ENCODE peak calls at places on chromosomes 13 and 19, in seven cellular contexts. C, F, H, X, J, V and D are unnamed samples.
A peak's percentile ranks its signal among the peaks of the same experiment; 100 is the strongest.

GRCh38 chr19:1675633-1676350 is 23.4 kb upstream of the TCF3 start:
- DNase-seq in C (no peak), F (no peak), H (no peak), X (no peak), J (no peak), V (no peak), D (no peak)

GRCh38 chr19:1817553-1818179 is 5.6 kb upstream of the ATP8B3 start:
- DNase-seq in C (no peak), F (no peak), H (no peak), X (no peak), J (no peak), V (no peak), D (no peak)

GRCh38 chr13:21478881-21479808 is 20.0 kb upstream of the ZDHHC20 start:
- DNase-seq in C (peak; percentile 90), F (peak; percentile 57), H (peak; percentile 18), X (no peak), J (no peak), V (peak; percentile 65), D (peak; percentile 85)

GRCh38 chr19:16627194-16627927 is 643 bp downstream of the MED26 start:
- DNase-seq in C (no peak), F (no peak), H (no peak), X (no peak), J (no peak), V (peak; percentile 17), D (no peak)

GRCh38 chr19:55253842-55254624 is 4.8 kb downstream of the PPP6R1 start:
- DNase-seq in C (no peak), F (no peak), H (peak; percentile 45), X (no peak), J (no peak), V (no peak), D (peak; percentile 85)

GRCh38 chr13:44298314-44298713 is 75.3 kb upstream of the SERP2 start:
- DNase-seq in C (no peak), F (no peak), H (no peak), X (no peak), J (no peak), V (no peak), D (no peak)

GRCh38 chr19:19452241-19453128 is 47.0 kb downstream of the GATAD2A start:
- DNase-seq in C (no peak), F (no peak), H (no peak), X (no peak), J (no peak), V (no peak), D (no peak)

GRCh38 chr13:49220035-49220855 is at the start of gene MLNR:
- DNase-seq in C (no peak), F (peak; percentile 14), H (peak; percentile 19), X (no peak), J (no peak), V (peak; percentile 35), D (no peak)

GRCh38 chr19:19538077-19538764 is at the start of gene CILP2:
- DNase-seq in C (no peak), F (no peak), H (no peak), X (no peak), J (no peak), V (peak; percentile 50), D (no peak)

GRCh38 chr13:40981361-40981760 is 37.8 kb downstream of the ELF1 start:
- DNase-seq in C (peak; percentile 47), F (no peak), H (no peak), X (no peak), J (no peak), V (no peak), D (no peak)

GRCh38 chr19:2806736-2807378 is 12.8 kb upstream of the ZNF554 start:
- DNase-seq in C (no peak), F (no peak), H (no peak), X (no peak), J (no peak), V (no peak), D (no peak)

GRCh38 chr19:38691938-38692457 is 44.5 kb downstream of the ACTN4 start:
- DNase-seq in C (peak; percentile 98), F (peak; percentile 94), H (no peak), X (peak; percentile 80), J (no peak), V (no peak), D (no peak)

GRCh38 chr19:1774999-1775772 is 21.9 kb downstream of the ONECUT3 start:
- DNase-seq in C (no peak), F (no peak), H (no peak), X (no peak), J (no peak), V (no peak), D (no peak)

GRCh38 chr13:109654341-109655205 is 131.8 kb downstream of the IRS2 start:
- DNase-seq in C (no peak), F (no peak), H (no peak), X (no peak), J (no peak), V (no peak), D (no peak)

GRCh38 chr13:31012285-31013024 is 80.0 kb downstream of the TEX26 start:
- DNase-seq in C (peak; percentile 53), F (no peak), H (no peak), X (no peak), J (no peak), V (no peak), D (no peak)

GRCh38 chr13:81171065-81171647 is 830.2 kb upstream of the SPRY2 start:
- DNase-seq in C (peak; percentile 37), F (peak; percentile 3), H (no peak), X (no peak), J (no peak), V (peak; percentile 9), D (peak; percentile 11)

GRCh38 chr19:917323-918151 is at the start of gene KISS1R:
- DNase-seq in C (peak; percentile 12), F (no peak), H (no peak), X (no peak), J (no peak), V (peak; percentile 77), D (no peak)

GRCh38 chr13:110501188-110501587 is 60.3 kb downstream of the RAB20 start:
- DNase-seq in C (no peak), F (no peak), H (no peak), X (no peak), J (no peak), V (no peak), D (no peak)

GRCh38 chr13:23673354-23673753 is 103.1 kb downstream of the TNFRSF19 start:
- DNase-seq in C (peak; percentile 95), F (peak; percentile 46), H (no peak), X (no peak), J (no peak), V (no peak), D (no peak)

GRCh38 chr19:51070334-51070886 is 5.5 kb upstream of the KLK13 start:
- DNase-seq in C (no peak), F (no peak), H (no peak), X (no peak), J (no peak), V (no peak), D (no peak)

GRCh38 chr13:50081106-50081898 is 66.1 kb downstream of the KCNRG start:
- DNase-seq in C (no peak), F (no peak), H (peak; percentile 27), X (no peak), J (peak; percentile 14), V (no peak), D (peak; percentile 42)

GRCh38 chr13:99978781-99979452 is 2.7 kb upstream of the ZIC2 start:
- DNase-seq in C (no peak), F (no peak), H (no peak), X (no peak), J (no peak), V (no peak), D (no peak)

GRCh38 chr13:99977912-99978780 is 3.4 kb upstream of the ZIC2 start:
- DNase-seq in C (no peak), F (no peak), H (no peak), X (no peak), J (no peak), V (no peak), D (peak; percentile 49)

GRCh38 chr13:99981115-99982020 is at the start of gene ZIC2:
- DNase-seq in C (no peak), F (peak; percentile 60), H (no peak), X (no peak), J (no peak), V (peak; percentile 93), D (peak; percentile 52)

GRCh38 chr13:99980201-99981114 is 1.1 kb upstream of the ZIC2 start:
- DNase-seq in C (peak; percentile 29), F (peak; percentile 76), H (peak; percentile 33), X (no peak), J (no peak), V (peak; percentile 62), D (peak; percentile 60)

GRCh38 chr13:99979453-99980200 is 2.0 kb upstream of the ZIC2 start:
- DNase-seq in C (no peak), F (no peak), H (no peak), X (no peak), J (no peak), V (no peak), D (no peak)
- H3K4me3 ChIP-seq in C (no peak overlapping the region), F (peak overlapping the region; percentile 45), H (no peak overlapping the region), X (peak overlapping the region; percentile 63), J (peak overlapping the region; percentile 50), V (peak overlapping the region; percentile 89), D (peak overlapping the region; percentile 41)

GRCh38 chr19:7505288-7505681 is 10.6 kb upstream of the ZNF358 start:
- DNase-seq in C (no peak), F (no peak), H (no peak), X (no peak), J (no peak), V (no peak), D (no peak)
- H3K4me3 ChIP-seq in C (no peak overlapping the region), F (no peak overlapping the region), H (no peak overlapping the region), X (no peak overlapping the region), J (no peak overlapping the region), V (no peak overlapping the region), D (peak overlapping the region; percentile 22)

GRCh38 chr13:112890316-112891131 is 78.5 kb upstream of the MCF2L start:
- DNase-seq in C (no peak), F (no peak), H (no peak), X (no peak), J (no peak), V (no peak), D (no peak)
- H3K4me3 ChIP-seq in C (no peak overlapping the region), F (no peak overlapping the region), H (no peak overlapping the region), X (no peak overlapping the region), J (no peak overlapping the region), V (no peak overlapping the region), D (no peak overlapping the region)

GRCh38 chr19:8826371-8826770 is 5.7 kb downstream of the ZNF558 start:
- DNase-seq in C (no peak), F (no peak), H (no peak), X (no peak), J (no peak), V (no peak), D (peak; percentile 5)

GRCh38 chr19:8820234-8820633 is 11.9 kb downstream of the ZNF558 start:
- DNase-seq in C (no peak), F (no peak), H (no peak), X (no peak), J (no peak), V (no peak), D (no peak)

GRCh38 chr19:8827277-8827676 is 4.8 kb downstream of the ZNF558 start:
- DNase-seq in C (no peak), F (no peak), H (no peak), X (no peak), J (no peak), V (no peak), D (no peak)

DNA sequence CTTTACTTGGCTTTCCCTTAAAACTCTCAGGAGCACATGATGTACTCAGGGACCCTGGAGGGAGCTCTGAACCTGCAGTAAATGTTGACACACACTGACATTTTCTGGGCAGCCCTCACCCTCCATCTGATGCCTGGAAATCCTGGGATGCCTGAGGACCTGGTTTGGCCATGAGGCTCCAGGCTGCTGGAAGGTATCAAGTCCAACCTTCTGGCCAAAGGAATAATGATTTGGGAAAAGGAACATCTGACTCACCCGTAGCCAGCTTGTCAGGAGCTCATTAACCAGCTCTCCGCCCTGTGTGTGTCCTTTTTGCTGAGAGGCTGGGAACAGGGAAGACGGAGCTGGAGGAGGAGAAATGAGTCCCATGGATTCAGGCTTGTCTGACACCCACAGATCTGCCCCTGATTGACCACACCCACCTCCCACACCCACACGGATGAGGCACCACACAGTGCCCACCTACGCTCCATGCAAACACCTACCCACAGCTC is 10.3 kb downstream of the ZNF558 start:
- DNase-seq in C (peak; percentile 2), F (no peak), H (no peak), X (no peak), J (no peak), V (no peak), D (no peak)
- H3K4me3 ChIP-seq in C (no peak overlapping the region), F (no peak overlapping the region), H (no peak overlapping the region), X (no peak overlapping the region), J (no peak overlapping the region), V (no peak overlapping the region), D (no peak overlapping the region)